ENCODE peak calls at places on chromosomes 7 and 10, in six cellular contexts. D is GM12878, J is HepG2, P is SK-N-SH, E is H1, Q is K562. Y is an unnamed sample.

GRCh38 chr10:62461120-62461519 is 87.0 kb downstream of the ZNF365 start:
- DNase-seq in E (no peak), P (no peak), J (no peak), Q (no peak), D (no peak), Y (no peak)

GRCh38 chr7:40673285-40673684 is 538.5 kb downstream of the SUGCT start:
- DNase-seq in J (no peak), Q (no peak), E (no peak), D (no peak), P (no peak), Y (no peak)

GRCh38 chr10:127254276-127254675 is 57.9 kb upstream of the INSYN2A start:
- DNase-seq in P (no peak), J (no peak), D (no peak), Q (no peak), E (no peak), Y (no peak)

GRCh38 chr7:179209-179681 is 13.1 kb upstream of the FAM20C start:
- DNase-seq in D (no peak), J (no peak), Q (no peak), P (no peak), E (no peak), Y (no peak)

GRCh38 chr10:85641479-85641967 is 725.1 kb downstream of the GRID1 start:
- DNase-seq in Q (no peak), E (no peak), D (no peak), P (no peak), J (no peak), Y (peak; percentile 3)

GRCh38 chr7:143396625-143397556 is 11.8 kb downstream of the EPHA1 start:
- DNase-seq in J (no peak), Q (no peak), D (no peak), E (no peak), P (no peak), Y (no peak)

GRCh38 chr7:78090616-78091015 is 292.0 kb downstream of the PHTF2 start:
- DNase-seq in J (no peak), E (no peak), P (no peak), D (no peak), Q (no peak), Y (no peak)

GRCh38 chr10:117188399-117188798 is 8.9 kb upstream of the KCNK18 start:
- DNase-seq in P (no peak), D (no peak), J (no peak), Q (no peak), E (no peak), Y (no peak)

GRCh38 chr7:27172388-27172774 is 1.7 kb downstream of the HOXA10 start:
- DNase-seq in P (no peak), J (no peak), Q (no peak), E (no peak), D (no peak), Y (no peak)

GRCh38 chr10:42781893-42782445 is 626 bp upstream of the BMS1 start:
- DNase-seq in J (no peak), P (no peak), E (no peak), D (no peak), Q (no peak), Y (no peak)

GRCh38 chr7:12727455-12728191 is 40.2 kb downstream of the ARL4A start:
- DNase-seq in D (no peak), E (no peak), J (no peak), P (no peak), Q (no peak), Y (no peak)

GRCh38 chr7:137146552-137146961 is 197.0 kb downstream of the PTN start:
- DNase-seq in P (no peak), J (no peak), E (no peak), Q (no peak), D (no peak), Y (no peak)

GRCh38 chr10:88800152-88801125 is 2.1 kb upstream of the LIPM start:
- DNase-seq in D (no peak), E (no peak), J (no peak), Q (no peak), P (no peak), Y (no peak)

GRCh38 chr7:964401-965231 is 10.1 kb upstream of the ADAP1 start:
- DNase-seq in D (no peak), Q (no peak), J (peak; percentile 64), P (peak; percentile 89), E (no peak), Y (no peak)

GRCh38 chr7:151315038-151315655 is 26.5 kb upstream of the NUB1 start:
- DNase-seq in D (peak; percentile 31), J (peak; percentile 38), P (peak; percentile 90), Q (peak; percentile 95), E (peak; percentile 13), Y (peak; percentile 54)

GRCh38 chr10:133159950-133160812 is at the start of gene KNDC1:
- DNase-seq in Q (peak; percentile 81), P (peak; percentile 93), E (no peak), J (no peak), D (no peak), Y (no peak)

GRCh38 chr7:64938540-64938939 is 35.5 kb downstream of the ZNF273 start:
- DNase-seq in D (no peak), E (no peak), P (no peak), J (no peak), Q (no peak), Y (no peak)

GRCh38 chr10:88687853-88688467 is 18.1 kb upstream of the LIPK start:
- DNase-seq in D (no peak), P (peak; percentile 34), J (peak; percentile 3), E (no peak), Q (no peak), Y (peak; percentile 32)

GRCh38 chr7:94330474-94331027 is 64.1 kb upstream of the COL1A2 start:
- DNase-seq in J (no peak), P (no peak), D (no peak), Q (no peak), E (no peak), Y (no peak)

GRCh38 chr10:133088524-133089460 is 1.1 kb downstream of the ADGRA1 start:
- DNase-seq in E (no peak), D (no peak), P (peak; percentile 52), J (peak; percentile 8), Q (no peak), Y (no peak)

GRCh38 chr10:4633776-4634175 is 192.2 kb upstream of the AKR1E2 start:
- DNase-seq in E (no peak), D (no peak), Q (no peak), P (no peak), J (no peak), Y (no peak)

GRCh38 chr10:127003032-127003685 is 97.9 kb downstream of the DOCK1 start:
- DNase-seq in P (no peak), J (no peak), Q (no peak), D (no peak), E (no peak), Y (no peak)

GRCh38 chr7:21944616-21945373 is 904 bp downstream of the CDCA7L start:
- DNase-seq in P (no peak), Q (no peak), E (no peak), J (no peak), D (no peak), Y (peak; percentile 51)

GRCh38 chr10:119540038-119540437 is 2.5 kb downstream of the RGS10 start:
- DNase-seq in D (no peak), J (no peak), P (no peak), Q (no peak), E (no peak), Y (no peak)

GRCh38 chr7:27168265-27168947 is 3.1 kb upstream of the HOXA9 start:
- DNase-seq in E (no peak), Q (no peak), J (no peak), P (peak; percentile 55), D (no peak), Y (no peak)

GRCh38 chr7:877312-878232 is 1.2 kb downstream of the GET4 start:
- DNase-seq in P (peak; percentile 68), D (no peak), Q (peak; percentile 89), E (no peak), J (peak; percentile 23), Y (no peak)

GRCh38 chr10:94075521-94075920 is 81.8 kb downstream of the PLCE1 start:
- DNase-seq in Q (no peak), J (no peak), P (no peak), E (no peak), D (no peak), Y (no peak)

GRCh38 chr7:99133766-99134564 is 9.9 kb downstream of the SMURF1 start:
- DNase-seq in E (no peak), Q (no peak), J (no peak), P (no peak), D (no peak), Y (no peak)

GRCh38 chr7:99139031-99139430 is 4.9 kb downstream of the SMURF1 start:
- DNase-seq in E (no peak), D (no peak), J (no peak), P (no peak), Q (no peak), Y (no peak)

GRCh38 chr7:99140813-99141212 is 3.1 kb downstream of the SMURF1 start:
- DNase-seq in D (no peak), E (no peak), Q (no peak), J (no peak), P (no peak), Y (no peak)

GRCh38 chr7:99135938-99136337 is 8.0 kb downstream of the SMURF1 start:
- DNase-seq in J (no peak), Q (no peak), D (no peak), P (no peak), E (no peak), Y (no peak)

GRCh38 chr7:99137418-99138180 is 6.3 kb downstream of the SMURF1 start:
- DNase-seq in J (no peak), D (no peak), P (peak; percentile 63), E (peak; percentile 49), Q (no peak), Y (no peak)
- H3K4me1 ChIP-seq in J (peaks cover 65% of the 10 kb centered on the region), D (peaks cover 12% of the 10 kb centered on the region), P (peaks cover 27% of the 10 kb centered on the region), E (peaks cover 11% of the 10 kb centered on the region), Q (peaks cover 25% of the 10 kb centered on the region), Y (peaks cover 11% of the 10 kb centered on the region)

GRCh38 chr10:110793128-110793812 is 78.5 kb upstream of the PDCD4 start:
- DNase-seq in D (no peak), P (no peak), E (no peak), Q (no peak), J (no peak), Y (no peak)
- H3K27ac ChIP-seq in D (no peak overlapping the region), P (no peak overlapping the region), E (no peak overlapping the region), Q (no peak overlapping the region), J (no peak overlapping the region), Y (no peak overlapping the region)

DNA sequence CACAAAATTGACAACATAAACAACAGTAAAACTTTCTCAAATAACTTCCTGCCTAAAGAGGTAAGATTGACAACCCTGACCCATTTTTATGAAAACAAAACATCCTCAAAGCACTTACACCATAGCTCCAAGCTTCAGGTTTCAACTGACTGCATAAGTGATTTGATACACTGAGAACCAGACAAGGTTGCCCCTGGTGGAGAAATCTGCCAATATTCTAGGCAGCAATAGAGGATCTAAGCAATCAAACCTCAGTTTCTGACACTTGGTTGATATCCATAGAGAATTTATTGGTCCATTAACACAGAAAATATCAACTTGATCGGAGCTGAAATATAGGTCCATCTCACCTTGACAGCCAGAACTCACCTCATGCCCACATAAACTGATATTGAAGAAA is 147.8 kb downstream of the ELAPOR2 start:
- DNase-seq in Q (peak; percentile 14), E (no peak), J (peak; percentile 3), D (no peak), P (no peak), Y (no peak)
- TF ChIP-seq YY1 in Q (no peak), E (no peak), J (no peak), D (no peak), P (no peak), Y (no peak)

DNA sequence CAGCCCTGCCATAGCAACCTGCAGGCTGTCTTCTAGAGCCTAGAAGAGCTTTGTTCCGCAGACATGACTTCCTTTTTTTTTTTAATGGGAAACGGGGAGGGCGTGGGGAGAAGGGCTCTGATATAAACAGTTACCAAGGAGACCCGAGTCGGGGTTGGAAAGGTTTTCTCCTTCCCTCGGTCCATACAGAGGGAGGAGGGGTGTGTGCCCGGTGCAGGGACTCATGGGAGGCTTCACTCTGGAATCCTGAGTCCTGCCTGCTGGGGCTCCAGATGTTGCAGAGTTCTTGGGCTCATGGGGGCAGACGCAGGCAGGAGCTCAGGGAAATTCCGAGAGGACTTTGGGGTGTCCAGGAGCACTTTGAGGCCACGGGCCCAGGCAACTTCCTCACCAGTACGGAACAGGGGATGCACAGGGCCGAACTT is 26.8 kb downstream of the TMEM120A start:
- DNase-seq in D (no peak), E (no peak), Q (no peak), J (no peak), P (peak; percentile 45), Y (no peak)
- H3K4me1 ChIP-seq in D (no peaks in the 10 kb centered on the region), E (peaks cover 2% of the 10 kb centered on the region), Q (peaks cover 8% of the 10 kb centered on the region), J (peaks cover 43% of the 10 kb centered on the region), P (peaks cover 50% of the 10 kb centered on the region), Y (no peaks in the 10 kb centered on the region)

Y was measured in HCT116.